ENCODE peak calls at places on chromosomes 6 and 20, in six cellular contexts. P is SK-N-MC, C is upper lobe of left lung, M is cardiac muscle cell, O is neural progenitor cell, J is body of pancreas. T is an unnamed sample. For H3K9me3, the result is how much of the 10 kb centered on the place peaks cover.

GRCh38 chr6:169955796-169956493 is 204.5 kb downstream of the ERMARD start:
- DNase-seq in P (no peak), C (peak), M (no peak), O (no peak), J (no peak), T (no peak)

GRCh38 chr20:40636486-40636885 is 52.5 kb downstream of the MAFB start:
- DNase-seq in P (no peak), C (no peak), M (no peak), O (no peak), J (no peak), T (no peak)

GRCh38 chr6:33914519-33915120 is 110.8 kb upstream of the MLN start:
- DNase-seq in P (no peak), C (no peak), M (no peak), O (no peak), J (no peak), T (no peak)

GRCh38 chr6:25788305-25788922 is 33.9 kb downstream of the SLC17A4 start:
- DNase-seq in P (peak), C (peak), M (peak), O (peak), J (peak), T (peak)

GRCh38 chr6:157107915-157108651 is 215.2 kb downstream of the TMEM242 start:
- DNase-seq in P (peak), C (no peak), M (no peak), O (no peak), J (no peak), T (no peak)

GRCh38 chr6:129785756-129786135 is 75.4 kb downstream of the TMEM244 start:
- DNase-seq in P (no peak), C (no peak), M (no peak), O (no peak), J (no peak), T (no peak)

GRCh38 chr20:2741463-2741862 is 48.9 kb downstream of the EBF4 start:
- DNase-seq in P (no peak), C (no peak), M (no peak), O (no peak), J (no peak), T (no peak)

GRCh38 chr6:40359808-40360207 is 227.4 kb downstream of the LRFN2 start:
- DNase-seq in P (no peak), C (no peak), M (no peak), O (no peak), J (no peak), T (no peak)

GRCh38 chr6:161748535-161749386 is 474.9 kb upstream of the AGPAT4 start:
- DNase-seq in P (no peak), C (no peak), M (peak), O (peak), J (peak), T (no peak)

GRCh38 chr6:151325075-151326050 is 66.0 kb downstream of the ZBTB2 start:
- DNase-seq in P (no peak), C (peak), M (peak), O (peak), J (peak), T (no peak)

GRCh38 chr6:101163611-101164010 is 229.9 kb upstream of the GRIK2 start:
- DNase-seq in P (no peak), C (no peak), M (no peak), O (peak), J (no peak), T (no peak)

GRCh38 chr6:163413345-163414116 is 987 bp upstream of the QKI start:
- DNase-seq in P (no peak), C (peak), M (peak), O (peak), J (peak), T (peak)

GRCh38 chr20:45500022-45500421 is 15.4 kb downstream of the SPINT3 start:
- DNase-seq in P (no peak), C (no peak), M (no peak), O (no peak), J (no peak), T (no peak)

GRCh38 chr6:64330694-64331309 is 695.2 kb downstream of the PHF3 start:
- DNase-seq in P (peak), C (peak), M (peak), O (peak), J (peak), T (no peak)

GRCh38 chr6:161169690-161170089 is 104.2 kb downstream of the AGPAT4 start:
- DNase-seq in P (no peak), C (no peak), M (no peak), O (no peak), J (peak), T (no peak)

GRCh38 chr20:32457476-32457986 is 99.4 kb downstream of the ASXL1 start:
- DNase-seq in P (no peak), C (no peak), M (peak), O (peak), J (peak), T (no peak)

GRCh38 chr6:148874698-148875293 is 128.0 kb downstream of the UST start:
- DNase-seq in P (no peak), C (no peak), M (peak), O (peak), J (no peak), T (no peak)

GRCh38 chr20:62625921-62626547 is 16.3 kb upstream of the SLCO4A1 start:
- DNase-seq in P (no peak), C (no peak), M (no peak), O (no peak), J (no peak), T (no peak)

GRCh38 chr6:73308712-73309533 is 45.2 kb downstream of the DPPA5 start:
- DNase-seq in P (no peak), C (no peak), M (peak), O (peak), J (peak), T (no peak)

GRCh38 chr6:158143700-158144099 is 24.4 kb downstream of the SERAC1 start:
- DNase-seq in P (no peak), C (no peak), M (no peak), O (peak), J (no peak), T (no peak)

GRCh38 chr6:63307581-63308246 is 12.1 kb downstream of the LGSN start:
- DNase-seq in P (no peak), C (no peak), M (peak), O (peak), J (no peak), T (no peak)

GRCh38 chr6:44735631-44735963 is 348.1 kb downstream of the CDC5L start:
- DNase-seq in P (no peak), C (no peak), M (no peak), O (no peak), J (no peak), T (no peak)

GRCh38 chr6:42269553-42269952 is 51.9 kb upstream of the MRPS10 start:
- DNase-seq in P (no peak), C (no peak), M (no peak), O (no peak), J (no peak), T (no peak)

GRCh38 chr20:21053002-21053762 is 53.0 kb downstream of the LINC00237 start:
- DNase-seq in P (peak), C (no peak), M (peak), O (peak), J (no peak), T (no peak)

GRCh38 chr6:36643967-36644366 is 34.5 kb upstream of the CDKN1A start:
- DNase-seq in P (no peak), C (no peak), M (no peak), O (no peak), J (no peak), T (no peak)

GRCh38 chr6:121780325-121781313 is 345.2 kb downstream of the GJA1 start:
- DNase-seq in P (no peak), C (no peak), M (no peak), O (no peak), J (peak), T (no peak)

GRCh38 chr6:111784423-111784822 is 88.8 kb downstream of the FYN start:
- DNase-seq in P (peak), C (no peak), M (no peak), O (no peak), J (no peak), T (no peak)

GRCh38 chr6:88840806-88841539 is 122.4 kb downstream of the RNGTT start:
- DNase-seq in P (no peak), C (no peak), M (no peak), O (no peak), J (no peak), T (no peak)

GRCh38 chr20:47269309-47270165 is 87.0 kb downstream of the ZMYND8 start:
- DNase-seq in P (no peak), C (no peak), M (no peak), O (no peak), J (no peak), T (no peak)

GRCh38 chr20:47353224-47353696 is 3.2 kb downstream of the ZMYND8 start:
- DNase-seq in P (no peak), C (no peak), M (no peak), O (no peak), J (no peak), T (no peak)

GRCh38 chr20:46801003-46801702 is 91.7 kb downstream of the SLC2A10 start:
- DNase-seq in P (no peak), C (no peak), M (no peak), O (no peak), J (no peak), T (no peak)

GRCh38 chr6:107763959-107764358 is 60.2 kb downstream of the SCML4 start:
- DNase-seq in P (peak), C (no peak), M (no peak), O (no peak), J (no peak), T (no peak)

GRCh38 chr6:137233561-137234504 is 14.6 kb upstream of the IFNGR1 start:
- DNase-seq in P (no peak), C (no peak), M (no peak), O (no peak), J (no peak), T (no peak)

GRCh38 chr6:51289041-51289440 is 470.4 kb downstream of the TFAP2B start:
- DNase-seq in P (no peak), C (no peak), M (no peak), O (no peak), J (no peak), T (no peak)

GRCh38 chr20:53752583-53752970 is 158.9 kb upstream of the ZNF217 start:
- DNase-seq in P (no peak), C (no peak), M (no peak), O (no peak), J (no peak), T (no peak)

GRCh38 chr20:1808101-1808500 is 87.1 kb upstream of the SIRPA start:
- DNase-seq in P (no peak), C (no peak), M (no peak), O (no peak), J (no peak), T (no peak)

GRCh38 chr6:13526718-13527668 is 39.6 kb upstream of the GFOD1 start:
- DNase-seq in P (no peak), C (peak), M (no peak), O (no peak), J (peak), T (no peak)

GRCh38 chr6:149233056-149233715 is 84.3 kb upstream of the TAB2 start:
- DNase-seq in P (no peak), C (no peak), M (no peak), O (no peak), J (no peak), T (no peak)

DNA sequence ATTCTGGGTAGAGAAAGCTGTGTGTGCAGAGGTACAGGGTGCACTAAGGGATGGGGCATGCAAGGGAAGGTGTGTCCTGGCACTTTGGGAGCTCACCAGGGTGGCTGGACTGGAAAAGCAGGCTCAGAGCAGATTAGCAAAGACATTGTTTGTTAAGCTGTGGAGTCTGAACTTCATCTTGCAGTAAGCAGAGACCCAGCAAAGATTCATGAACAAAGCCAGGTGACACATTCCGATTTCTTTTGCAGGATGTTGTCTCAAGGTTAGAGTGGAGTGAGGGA is 28.8 kb downstream of the DUSP22 start:
- DNase-seq in P (no peak), C (peak), M (no peak), O (no peak), J (no peak), T (no peak)
- H3K9me3 ChIP-seq in P (under half), C (under half), M (under half), O (under half), J (under half), T (under half)

GRCh38 chr20:29876911-29877285 is 1380.6 kb upstream of the DEFB115 start:
- DNase-seq in P (no peak), C (no peak), M (no peak), O (no peak), J (no peak), T (no peak)
- H3K9me3 ChIP-seq in P (under half), C (under half), M (under half), O (under half), J (under half), T (under half)

GRCh38 chr20:60410865-60411264 is 452.6 kb downstream of the CDH26 start:
- DNase-seq in P (no peak), C (no peak), M (no peak), O (no peak), J (no peak), T (no peak)
- H3K9me3 ChIP-seq in P (under half), C (under half), M (under half), O (under half), J (under half), T (under half)

DNA sequence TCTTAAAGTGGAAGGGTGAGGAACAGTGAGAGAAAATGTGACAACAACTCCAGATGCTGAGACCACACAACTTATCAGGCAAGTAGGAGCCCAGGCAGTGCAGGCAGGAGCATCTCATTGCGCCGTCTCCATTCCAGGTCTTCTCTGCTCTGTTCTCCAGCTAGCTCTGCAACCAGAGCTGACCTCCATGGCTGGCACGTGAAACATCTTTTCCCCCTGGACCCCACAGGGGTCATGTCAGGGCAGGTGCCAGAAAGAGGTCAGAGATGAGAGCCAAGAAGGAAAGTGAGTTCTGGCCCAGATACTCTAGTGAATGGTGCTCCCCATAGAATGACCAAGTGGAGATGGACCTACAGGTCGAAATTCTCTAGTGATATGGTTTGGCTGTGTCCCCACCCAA is 281.4 kb downstream of the SMOC2 start:
- DNase-seq in P (no peak), C (no peak), M (no peak), O (no peak), J (no peak), T (no peak)
- H3K9me3 ChIP-seq in P (under half), C (under half), M (under half), O (under half), J (under half), T (under half)

DNA sequence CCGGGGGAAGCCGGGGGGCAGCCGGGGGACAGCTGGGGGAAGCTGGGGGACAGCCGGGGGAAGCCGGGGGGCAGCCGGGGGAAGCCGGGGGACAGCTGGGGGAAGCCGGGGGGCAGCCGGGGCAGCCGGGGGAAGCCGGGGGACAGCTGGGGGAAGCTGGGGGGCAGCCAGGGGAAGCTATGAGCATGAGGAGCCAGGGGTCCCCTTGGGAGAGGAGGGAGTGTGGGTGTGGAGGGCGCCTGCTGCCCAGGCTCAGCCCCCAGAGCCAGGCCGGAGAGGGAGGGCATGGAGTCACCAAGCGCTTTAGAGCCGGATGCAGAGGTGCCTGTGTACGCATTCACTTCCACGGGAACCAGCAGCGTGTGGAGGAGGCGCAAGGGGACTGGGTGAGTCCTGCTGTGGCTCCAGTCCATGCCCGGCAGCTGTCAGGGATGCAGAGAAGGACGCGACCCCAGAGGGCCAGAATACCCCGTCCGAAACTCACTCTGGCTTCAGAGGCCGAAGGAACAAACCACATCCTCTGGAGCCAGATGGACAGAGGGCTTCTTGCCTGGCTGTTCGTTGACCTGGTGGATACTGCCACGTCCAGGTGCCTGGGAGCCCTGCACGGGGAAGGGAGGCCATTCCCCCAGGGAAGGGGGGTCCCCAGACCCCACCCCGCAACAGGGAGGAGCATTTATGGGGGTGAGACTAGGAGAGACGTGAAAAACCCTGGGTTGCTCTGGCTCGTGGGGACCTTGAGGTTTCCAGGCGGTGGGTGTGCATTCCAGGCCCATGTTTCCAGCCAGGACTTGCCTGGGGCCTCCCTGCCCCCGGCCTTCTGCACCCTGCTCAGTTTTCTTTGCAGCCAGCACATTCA is 26.5 kb upstream of the DACT2 start:
- DNase-seq in P (no peak), C (no peak), M (no peak), O (no peak), J (no peak), T (no peak)
- H3K9me3 ChIP-seq in P (under half), C (under half), M (under half), O (under half), J (under half), T (under half)

GRCh38 chr20:31430568-31431095 is 9.8 kb upstream of the DEFB123 start:
- DNase-seq in P (peak), C (no peak), M (no peak), O (no peak), J (no peak), T (no peak)

GRCh38 chr20:31425797-31426196 is 14.6 kb upstream of the DEFB123 start:
- DNase-seq in P (no peak), C (no peak), M (no peak), O (no peak), J (no peak), T (no peak)
- H3K9me3 ChIP-seq in P (under half), C (under half), M (under half), O (under half), J (under half), T (under half)

GRCh38 chr6:23354004-23354403 is 772.0 kb upstream of the NRSN1 start:
- DNase-seq in P (no peak), C (no peak), M (no peak), O (no peak), J (no peak), T (no peak)

GRCh38 chr6:23343610-23344306 is 774.4 kb downstream of the HDGFL1 start:
- DNase-seq in P (no peak), C (no peak), M (peak), O (no peak), J (no peak), T (no peak)

GRCh38 chr6:23349521-23350147 is 776.4 kb upstream of the NRSN1 start:
- DNase-seq in P (no peak), C (no peak), M (no peak), O (no peak), J (no peak), T (no peak)

GRCh38 chr6:23350752-23351453 is 775.1 kb upstream of the NRSN1 start:
- DNase-seq in P (no peak), C (no peak), M (no peak), O (no peak), J (no peak), T (no peak)

DNA sequence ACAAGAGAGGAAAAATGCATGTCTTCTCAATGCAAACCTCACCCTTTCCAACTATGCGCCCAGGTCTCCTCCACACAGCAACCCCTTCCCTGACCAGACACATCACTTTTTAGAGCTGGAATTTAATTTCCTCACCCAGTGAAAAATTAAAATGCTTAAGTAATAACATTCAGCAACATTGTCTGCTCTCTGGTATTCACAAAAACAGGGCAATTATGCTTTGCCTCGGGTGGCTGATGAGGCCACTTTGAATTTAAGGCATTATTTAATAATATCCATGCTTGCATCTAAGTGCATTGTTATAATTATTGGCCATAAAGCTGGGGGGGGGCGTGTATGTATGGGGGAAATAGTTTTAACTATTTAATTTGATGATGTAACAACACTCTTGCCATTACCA is 777.8 kb upstream of the NRSN1 start:
- DNase-seq in P (no peak), C (no peak), M (no peak), O (no peak), J (no peak), T (no peak)
- H3K9me3 ChIP-seq in P (under half), C (under half), M (under half), O (under half), J (under half), T (under half)